ENCODE peak calls at places on chromosome 4, in four cellular contexts. One of them, this sample, is unnamed.

GRCh38 chr4:80360900-80361299 is 25.4 kb downstream of the CFAP299 start:
- DNase-seq in mesendoderm: no peak
- DNase-seq in AG09309: no peak
- DNase-seq in AG04449: no peak
- DNase-seq in this sample: no peak

GRCh38 chr4:14415146-14415545 is 587.1 kb upstream of the CPEB2 start:
- DNase-seq in AG04449: no peak
- DNase-seq in mesendoderm: peak
- DNase-seq in AG09309: no peak
- DNase-seq in this sample: no peak

GRCh38 chr4:7287918-7288280 is 95.6 kb downstream of the SORCS2 start:
- DNase-seq in AG09309: no peak
- DNase-seq in mesendoderm: no peak
- DNase-seq in AG04449: no peak
- DNase-seq in this sample: no peak

GRCh38 chr4:11497212-11497806 is 68.6 kb upstream of the HS3ST1 start:
- DNase-seq in AG09309: no peak
- DNase-seq in AG04449: no peak
- DNase-seq in mesendoderm: peak
- DNase-seq in this sample: no peak

GRCh38 chr4:110621328-110621812 is 1.5 kb downstream of the PITX2 start:
- DNase-seq in AG04449: no peak
- DNase-seq in mesendoderm: peak
- DNase-seq in AG09309: no peak
- DNase-seq in this sample: no peak

GRCh38 chr4:95122001-95122400 is 364.2 kb downstream of the BMPR1B start:
- DNase-seq in AG09309: no peak
- DNase-seq in mesendoderm: no peak
- DNase-seq in AG04449: no peak
- DNase-seq in this sample: no peak

GRCh38 chr4:7538518-7538917 is 103.8 kb upstream of the PSAPL1 start:
- DNase-seq in mesendoderm: no peak
- DNase-seq in AG09309: no peak
- DNase-seq in AG04449: no peak
- DNase-seq in this sample: no peak

GRCh38 chr4:22688236-22688635 is 4.5 kb upstream of the GBA3 start:
- DNase-seq in mesendoderm: no peak
- DNase-seq in AG09309: no peak
- DNase-seq in AG04449: no peak
- DNase-seq in this sample: no peak

GRCh38 chr4:56666279-56666678 is 14.8 kb downstream of the HOPX start:
- DNase-seq in AG09309: no peak
- DNase-seq in mesendoderm: no peak
- DNase-seq in AG04449: no peak
- DNase-seq in this sample: no peak

GRCh38 chr4:65007841-65008439 is 598.7 kb upstream of the TECRL start:
- DNase-seq in AG04449: no peak
- DNase-seq in mesendoderm: peak
- DNase-seq in AG09309: peak
- DNase-seq in this sample: peak

GRCh38 chr4:8726344-8726851 is 133.8 kb downstream of the CPZ start:
- DNase-seq in mesendoderm: peak
- DNase-seq in AG04449: no peak
- DNase-seq in AG09309: no peak
- DNase-seq in this sample: no peak

GRCh38 chr4:28010543-28011235 is 1150.0 kb downstream of the STIM2 start:
- DNase-seq in AG09309: peak
- DNase-seq in AG04449: no peak
- DNase-seq in mesendoderm: no peak
- DNase-seq in this sample: no peak

GRCh38 chr4:110306363-110306762 is 107.9 kb upstream of the ELOVL6 start:
- DNase-seq in AG04449: no peak
- DNase-seq in mesendoderm: no peak
- DNase-seq in AG09309: no peak
- DNase-seq in this sample: no peak

GRCh38 chr4:76430519-76431388 is 4.3 kb upstream of the SHROOM3 start:
- DNase-seq in AG04449: peak
- DNase-seq in mesendoderm: peak
- DNase-seq in AG09309: peak
- DNase-seq in this sample: no peak

GRCh38 chr4:2977116-2978097 is 14.0 kb downstream of the GRK4 start:
- DNase-seq in AG09309: peak
- DNase-seq in mesendoderm: peak
- DNase-seq in AG04449: no peak
- DNase-seq in this sample: no peak

GRCh38 chr4:13700196-13701140 is 72.9 kb upstream of the BOD1L1 start:
- DNase-seq in AG09309: peak
- DNase-seq in mesendoderm: no peak
- DNase-seq in AG04449: peak
- DNase-seq in this sample: peak

GRCh38 chr4:632926-633325 is 7.6 kb downstream of the PDE6B start:
- DNase-seq in AG04449: no peak
- DNase-seq in AG09309: no peak
- DNase-seq in mesendoderm: no peak
- DNase-seq in this sample: no peak

DNA sequence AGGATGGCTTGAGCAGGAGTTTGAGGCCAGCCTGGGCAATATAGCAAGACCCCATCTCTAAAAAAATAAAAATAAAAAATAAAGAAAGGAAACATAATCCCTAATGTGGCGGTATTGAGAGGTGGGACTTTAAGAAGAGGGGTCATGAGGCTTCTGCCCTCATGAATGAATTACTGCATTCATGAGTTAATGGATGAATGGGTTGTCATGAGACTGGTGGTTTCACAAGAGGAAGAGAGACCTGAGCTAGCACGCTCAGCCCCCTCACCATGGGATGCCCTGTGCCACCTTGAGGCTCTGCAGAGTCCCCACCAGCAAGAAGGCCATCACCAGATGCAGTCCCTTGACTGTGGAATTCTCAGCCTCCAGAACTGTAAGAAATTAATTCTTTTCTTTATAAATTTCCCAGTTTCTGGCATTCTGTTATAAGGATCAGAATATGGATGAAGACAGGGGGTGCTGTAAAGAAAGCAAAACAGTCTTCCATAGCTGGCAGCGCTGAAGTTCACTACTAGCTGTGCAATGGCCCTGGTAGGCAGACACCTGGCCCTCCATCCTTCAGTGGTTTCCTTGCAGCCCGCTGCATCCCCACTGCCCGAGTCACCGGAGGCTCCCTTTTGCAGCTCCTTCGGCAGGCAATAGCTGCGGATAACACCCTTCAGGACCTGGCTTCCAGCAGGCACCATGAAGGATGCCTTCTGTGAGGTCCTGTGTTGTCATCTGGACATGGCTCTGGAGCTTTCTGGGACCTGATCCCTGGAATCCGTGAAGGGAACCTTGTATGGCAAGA is 44.8 kb upstream of the NSG1 start:
- DNase-seq in AG04449: no peak
- DNase-seq in mesendoderm: no peak
- DNase-seq in AG09309: no peak
- DNase-seq in this sample: no peak
- H3K4me3 ChIP-seq in AG04449: no peak
- H3K4me3 ChIP-seq in mesendoderm: no peak
- H3K4me3 ChIP-seq in AG09309: no peak
- H3K4me3 ChIP-seq in this sample: no peak

GRCh38 chr4:186840222-186840701 is 116.6 kb upstream of the FAT1 start:
- DNase-seq in AG04449: no peak
- DNase-seq in AG09309: no peak
- DNase-seq in mesendoderm: no peak
- DNase-seq in this sample: no peak
- H3K4me3 ChIP-seq in AG04449: no peak
- H3K4me3 ChIP-seq in AG09309: peak
- H3K4me3 ChIP-seq in mesendoderm: no peak
- H3K4me3 ChIP-seq in this sample: no peak

GRCh38 chr4:1793940-1794808 is 1.1 kb downstream of the FGFR3 start:
- DNase-seq in AG09309: no peak
- DNase-seq in mesendoderm: peak
- DNase-seq in AG04449: no peak
- DNase-seq in this sample: no peak
- H3K4me3 ChIP-seq in AG09309: peak
- H3K4me3 ChIP-seq in mesendoderm: peak
- H3K4me3 ChIP-seq in AG04449: peak
- H3K4me3 ChIP-seq in this sample: peak

GRCh38 chr4:114043116-114043515 is 63.7 kb upstream of the ARSJ start:
- DNase-seq in AG09309: no peak
- DNase-seq in AG04449: no peak
- DNase-seq in mesendoderm: no peak
- DNase-seq in this sample: no peak

GRCh38 chr4:114040319-114041116 is 61.1 kb upstream of the ARSJ start:
- DNase-seq in mesendoderm: peak
- DNase-seq in AG09309: no peak
- DNase-seq in AG04449: no peak
- DNase-seq in this sample: no peak

GRCh38 chr4:114037981-114038380 is 58.5 kb upstream of the ARSJ start:
- DNase-seq in AG09309: no peak
- DNase-seq in mesendoderm: no peak
- DNase-seq in AG04449: no peak
- DNase-seq in this sample: no peak

GRCh38 chr4:114038762-114039392 is 59.4 kb upstream of the ARSJ start:
- DNase-seq in AG09309: no peak
- DNase-seq in mesendoderm: no peak
- DNase-seq in AG04449: no peak
- DNase-seq in this sample: no peak

GRCh38 chr4:114041117-114041475 is 61.6 kb upstream of the ARSJ start:
- DNase-seq in AG09309: no peak
- DNase-seq in AG04449: peak
- DNase-seq in mesendoderm: peak
- DNase-seq in this sample: no peak
- H3K4me3 ChIP-seq in AG09309: no peak
- H3K4me3 ChIP-seq in AG04449: no peak
- H3K4me3 ChIP-seq in mesendoderm: no peak
- H3K4me3 ChIP-seq in this sample: no peak

GRCh38 chr4:99949999-99950912 is at the start of gene H2AZ1:
- DNase-seq in AG04449: peak
- DNase-seq in AG09309: peak
- DNase-seq in mesendoderm: peak
- DNase-seq in this sample: peak
- H3K4me3 ChIP-seq in AG04449: peak
- H3K4me3 ChIP-seq in AG09309: peak
- H3K4me3 ChIP-seq in mesendoderm: peak
- H3K4me3 ChIP-seq in this sample: peak